ENCODE peak calls at places on chromosomes 7 and 10, in five cellular contexts. S is epithelial cell of esophagus, M is astrocyte, B is BJ, Y is hepatocyte. D is an unnamed sample.

GRCh38 chr10:89707372-89707771 is 6.0 kb downstream of the KIF20B start:
- DNase-seq in M (no peak), Y (no peak), B (no peak), S (no peak), D (no peak)

GRCh38 chr7:113394856-113395255 is 276.5 kb upstream of the SMIM30 start:
- DNase-seq in S (no peak), M (no peak), B (no peak), Y (no peak), D (no peak)

GRCh38 chr10:14583252-14583651 is 191.4 kb downstream of the FAM107B start:
- DNase-seq in B (no peak), S (no peak), M (no peak), Y (no peak), D (no peak)

GRCh38 chr10:89332092-89332633 is 4.4 kb downstream of the IFIT3 start:
- DNase-seq in M (peak; percentile 53), S (peak; percentile 28), Y (peak; percentile 56), B (peak; percentile 87), D (peak; percentile 63)

GRCh38 chr10:78643513-78643912 is 425.3 kb upstream of the ZMIZ1 start:
- DNase-seq in B (no peak), M (no peak), S (no peak), Y (no peak), D (no peak)

GRCh38 chr10:70186571-70186970 is 16.3 kb upstream of the SAR1A start:
- DNase-seq in B (no peak), M (no peak), Y (no peak), S (peak; percentile 36), D (no peak)

GRCh38 chr7:141534757-141535737 is 16.2 kb upstream of the AGK start:
- DNase-seq in S (no peak), M (no peak), B (no peak), Y (no peak), D (no peak)

GRCh38 chr7:92809397-92810241 is 26.8 kb downstream of the CDK6 start:
- DNase-seq in Y (peak; percentile 85), B (peak; percentile 58), S (peak; percentile 92), M (peak; percentile 96), D (peak; percentile 90)

GRCh38 chr7:150378115-150378852 is 846 bp upstream of the ZNF775 start:
- DNase-seq in S (peak; percentile 50), Y (peak; percentile 84), B (no peak), M (peak; percentile 73), D (no peak)

GRCh38 chr10:11713186-11713743 is 28.9 kb upstream of the ECHDC3 start:
- DNase-seq in M (peak; percentile 82), B (no peak), Y (peak; percentile 55), S (peak; percentile 61), D (no peak)

GRCh38 chr7:1124164-1124563 is 35.8 kb downstream of the ZFAND2A start:
- DNase-seq in B (no peak), Y (no peak), S (no peak), M (no peak), D (no peak)
- H3K4me3 ChIP-seq in B (no peak overlapping the region), Y (no peak overlapping the region), S (no peak overlapping the region), M (no peak overlapping the region), D (no peak overlapping the region)

GRCh38 chr10:103852189-103852711 is 3.1 kb downstream of the SH3PXD2A start:
- DNase-seq in B (peak; percentile 92), S (no peak), Y (peak; percentile 65), M (peak; percentile 68), D (peak; percentile 95)
- H3K4me3 ChIP-seq in B (no peak overlapping the region), S (peak overlapping the region; percentile 94), Y (no peak overlapping the region), M (no peak overlapping the region), D (peak overlapping the region; percentile 80)

GRCh38 chr7:152399344-152399743 is 36.5 kb downstream of the KMT2C start:
- DNase-seq in S (no peak), M (no peak), B (no peak), Y (no peak), D (no peak)

GRCh38 chr7:152406491-152406890 is 29.3 kb downstream of the KMT2C start:
- DNase-seq in M (no peak), Y (peak; percentile 14), S (no peak), B (no peak), D (no peak)

GRCh38 chr7:152403726-152404125 is 32.1 kb downstream of the KMT2C start:
- DNase-seq in M (no peak), S (no peak), Y (peak; percentile 18), B (no peak), D (no peak)

GRCh38 chr7:152402384-152403250 is 33.2 kb downstream of the KMT2C start:
- DNase-seq in B (no peak), Y (no peak), M (peak; percentile 43), S (no peak), D (no peak)
- H3K4me3 ChIP-seq in B (no peak overlapping the region), Y (no peak overlapping the region), M (no peak overlapping the region), S (no peak overlapping the region), D (no peak overlapping the region)

DNA sequence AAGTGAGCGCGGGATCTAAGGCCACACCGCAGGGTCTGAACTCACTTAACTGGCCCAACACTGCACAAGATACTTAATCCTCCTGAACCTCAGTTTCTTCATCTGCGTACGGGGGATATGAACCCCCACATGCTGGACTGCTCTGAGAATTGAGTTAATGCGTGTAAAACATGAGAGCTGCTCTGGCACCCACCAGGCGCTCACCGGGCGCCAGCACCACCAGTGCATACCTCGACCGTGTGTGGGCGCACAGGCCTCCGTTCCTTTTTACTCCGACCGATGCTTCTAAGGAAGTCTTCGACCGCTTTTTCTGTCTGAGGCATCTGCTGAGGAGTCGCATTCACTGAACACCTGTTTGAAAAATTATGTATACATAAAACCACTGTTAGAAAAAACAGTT is 27.2 kb downstream of the PITRM1 start:
- DNase-seq in M (no peak), B (no peak), Y (no peak), S (no peak), D (no peak)
- H3K4me3 ChIP-seq in M (no peak overlapping the region), B (no peak overlapping the region), Y (no peak overlapping the region), S (no peak overlapping the region), D (no peak overlapping the region)

GRCh38 chr7:29480934-29481625 is 82.6 kb upstream of the PRR15 start:
- DNase-seq in B (no peak), S (no peak), Y (no peak), M (no peak), D (no peak)
- H3K4me3 ChIP-seq in B (no peak overlapping the region), S (no peak overlapping the region), Y (no peak overlapping the region), M (no peak overlapping the region), D (no peak overlapping the region)

GRCh38 chr10:104683567-104683966 is 42.5 kb downstream of the SORCS3 start:
- DNase-seq in Y (no peak), M (no peak), B (no peak), S (no peak), D (no peak)

GRCh38 chr10:104678658-104679057 is 37.6 kb downstream of the SORCS3 start:
- DNase-seq in S (no peak), M (no peak), B (no peak), Y (no peak), D (no peak)

GRCh38 chr10:104681485-104681884 is 40.4 kb downstream of the SORCS3 start:
- DNase-seq in Y (no peak), S (no peak), M (no peak), B (no peak), D (no peak)

GRCh38 chr10:104680467-104681401 is 39.6 kb downstream of the SORCS3 start:
- DNase-seq in B (no peak), Y (peak; percentile 79), S (peak; percentile 21), M (no peak), D (no peak)
- H3K4me3 ChIP-seq in B (no peak overlapping the region), Y (peak overlapping the region; percentile 29), S (no peak overlapping the region), M (peak overlapping the region; percentile 46), D (peak overlapping the region; percentile 17)

GRCh38 chr7:130292682-130293257 is at the start of gene CPA4:
- DNase-seq in B (peak; percentile 94), Y (no peak), S (peak; percentile 98), M (peak; percentile 100), D (peak; percentile 97)
- H3K4me3 ChIP-seq in B (peak within 1 kb of the TSS; percentile 21), Y (no peak within 1 kb of the TSS), S (peak within 1 kb of the TSS; percentile 37), M (peak within 1 kb of the TSS; percentile 52), D (no peak within 1 kb of the TSS)

DNA sequence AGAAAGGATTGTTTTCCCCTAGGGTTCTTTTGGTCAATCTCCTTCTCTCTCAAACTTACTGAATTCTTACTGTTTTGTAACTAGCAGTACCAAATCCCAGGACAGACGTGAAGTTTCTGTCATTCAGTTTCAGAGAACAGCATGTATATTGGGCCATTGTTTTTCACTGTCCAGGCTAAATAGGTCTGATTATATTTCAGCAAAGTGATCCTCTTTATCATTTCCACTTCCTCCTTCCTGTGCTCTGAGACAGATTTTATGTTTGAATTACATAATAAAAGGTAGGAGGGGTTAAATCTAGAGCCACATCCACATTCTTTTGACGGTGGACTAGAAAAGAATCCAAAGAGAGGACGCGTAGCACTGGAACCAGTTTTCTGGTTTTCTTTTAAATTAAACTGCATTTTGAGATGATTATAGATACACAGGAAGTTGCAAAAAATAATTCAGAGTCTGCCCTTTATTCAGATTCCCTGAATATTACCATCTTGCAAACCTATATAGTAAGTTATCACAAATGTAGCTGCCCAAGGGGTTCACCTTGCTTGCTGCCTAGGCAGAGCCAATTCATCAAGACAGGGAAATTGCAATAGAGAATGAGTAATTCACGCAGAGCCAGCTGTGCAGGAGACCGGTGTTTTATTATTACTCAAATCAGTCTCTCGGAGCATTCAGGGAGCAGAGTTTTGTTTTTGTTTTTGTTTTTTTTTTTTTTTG is 40.1 kb downstream of the AKR1E2 start:
- DNase-seq in B (no peak), Y (no peak), M (no peak), S (no peak), D (no peak)
- H3K4me3 ChIP-seq in B (no peak overlapping the region), Y (no peak overlapping the region), M (no peak overlapping the region), S (no peak overlapping the region), D (no peak overlapping the region)

GRCh38 chr10:93758510-93758885 is 762 bp downstream of the LGI1 start:
- DNase-seq in B (no peak), S (no peak), M (no peak), Y (no peak), D (no peak)

GRCh38 chr10:93757766-93758509 is at the start of gene LGI1:
- DNase-seq in B (no peak), S (no peak), Y (peak; percentile 39), M (no peak), D (no peak)

GRCh38 chr10:93756128-93756517 is 1.6 kb upstream of the LGI1 start:
- DNase-seq in B (no peak), S (no peak), M (no peak), Y (no peak), D (no peak)

GRCh38 chr10:93755443-93756127 is 2.2 kb upstream of the LGI1 start:
- DNase-seq in Y (no peak), B (no peak), M (no peak), S (no peak), D (no peak)

GRCh38 chr10:93757136-93757535 is 600 bp upstream of the LGI1 start:
- DNase-seq in S (no peak), B (no peak), M (no peak), Y (peak; percentile 32), D (no peak)
- H3K4me3 ChIP-seq in S (no peak overlapping the region), B (no peak overlapping the region), M (no peak overlapping the region), Y (no peak overlapping the region), D (no peak overlapping the region)

GRCh38 chr7:33979807-33980355 is 74.5 kb downstream of the BMPER start:
- DNase-seq in B (peak; percentile 93), S (peak; percentile 92), M (peak; percentile 92), Y (peak; percentile 40), D (peak; percentile 85)
- H3K4me3 ChIP-seq in B (no peak overlapping the region), S (no peak overlapping the region), M (peak overlapping the region; percentile 20), Y (no peak overlapping the region), D (no peak overlapping the region)